ENCODE peak calls at places on chromosome 17, in eight cellular contexts. One of them, this sample, is unnamed.

GRCh38 chr17:2635241-2635640 is 41.8 kb downstream of the PAFAH1B1 start:
- DNase-seq in NCI-H460: no peak
- DNase-seq in NB4: no peak
- DNase-seq in uterus: no peak
- DNase-seq in left cardiac atrium: no peak
- DNase-seq in Daoy: no peak
- DNase-seq in midbrain: no peak
- DNase-seq in CD4-positive, alpha-beta T cell: no peak
- DNase-seq in this sample: no peak

GRCh38 chr17:44921122-44921882 is 6.0 kb upstream of the GFAP start:
- DNase-seq in midbrain: no peak
- DNase-seq in left cardiac atrium: no peak
- DNase-seq in CD4-positive, alpha-beta T cell: no peak
- DNase-seq in NCI-H460: no peak
- DNase-seq in NB4: no peak
- DNase-seq in uterus: no peak
- DNase-seq in Daoy: no peak
- DNase-seq in this sample: peak; percentile 69

GRCh38 chr17:73308017-73308823 is 3.6 kb downstream of the CDC42EP4 start:
- DNase-seq in left cardiac atrium: peak; percentile 90
- DNase-seq in midbrain: no peak
- DNase-seq in uterus: peak; percentile 96
- DNase-seq in NCI-H460: peak; percentile 88
- DNase-seq in Daoy: peak; percentile 70
- DNase-seq in NB4: peak; percentile 89
- DNase-seq in CD4-positive, alpha-beta T cell: no peak
- DNase-seq in this sample: peak; percentile 83

GRCh38 chr17:65634533-65634932 is 73.1 kb upstream of the AXIN2 start:
- DNase-seq in midbrain: no peak
- DNase-seq in NCI-H460: no peak
- DNase-seq in Daoy: no peak
- DNase-seq in NB4: no peak
- DNase-seq in uterus: no peak
- DNase-seq in left cardiac atrium: no peak
- DNase-seq in CD4-positive, alpha-beta T cell: no peak
- DNase-seq in this sample: no peak

GRCh38 chr17:46194393-46195216 is 1.4 kb upstream of the KANSL1 start:
- DNase-seq in left cardiac atrium: no peak
- DNase-seq in uterus: no peak
- DNase-seq in CD4-positive, alpha-beta T cell: peak; percentile 45
- DNase-seq in NCI-H460: no peak
- DNase-seq in midbrain: peak; percentile 23
- DNase-seq in NB4: peak; percentile 90
- DNase-seq in Daoy: peak; percentile 19
- DNase-seq in this sample: no peak

GRCh38 chr17:17940451-17940911 is 31.7 kb downstream of the TOM1L2 start:
- DNase-seq in NCI-H460: no peak
- DNase-seq in Daoy: peak; percentile 75
- DNase-seq in left cardiac atrium: no peak
- DNase-seq in CD4-positive, alpha-beta T cell: no peak
- DNase-seq in midbrain: no peak
- DNase-seq in NB4: no peak
- DNase-seq in uterus: no peak
- DNase-seq in this sample: no peak

GRCh38 chr17:66301864-66302741 is at the start of gene PRKCA:
- DNase-seq in Daoy: peak; percentile 88
- DNase-seq in NB4: peak; percentile 80
- DNase-seq in NCI-H460: peak; percentile 78
- DNase-seq in midbrain: peak; percentile 65
- DNase-seq in uterus: peak; percentile 74
- DNase-seq in CD4-positive, alpha-beta T cell: peak; percentile 63
- DNase-seq in left cardiac atrium: peak; percentile 82
- DNase-seq in this sample: peak; percentile 91

GRCh38 chr17:42453544-42453943 is 5.1 kb upstream of the ATP6V0A1 start:
- DNase-seq in left cardiac atrium: no peak
- DNase-seq in uterus: no peak
- DNase-seq in Daoy: no peak
- DNase-seq in NB4: peak; percentile 76
- DNase-seq in midbrain: no peak
- DNase-seq in CD4-positive, alpha-beta T cell: no peak
- DNase-seq in NCI-H460: no peak
- DNase-seq in this sample: no peak

GRCh38 chr17:6536566-6537065 is 19.7 kb downstream of the PITPNM3 start:
- DNase-seq in left cardiac atrium: no peak
- DNase-seq in NB4: no peak
- DNase-seq in midbrain: no peak
- DNase-seq in CD4-positive, alpha-beta T cell: no peak
- DNase-seq in NCI-H460: no peak
- DNase-seq in Daoy: no peak
- DNase-seq in uterus: no peak
- DNase-seq in this sample: no peak

GRCh38 chr17:82089723-82090548 is 8.1 kb downstream of the FASN start:
- DNase-seq in Daoy: no peak
- DNase-seq in left cardiac atrium: peak; percentile 20
- DNase-seq in NCI-H460: no peak
- DNase-seq in uterus: no peak
- DNase-seq in midbrain: no peak
- DNase-seq in CD4-positive, alpha-beta T cell: no peak
- DNase-seq in NB4: peak; percentile 41
- DNase-seq in this sample: no peak

GRCh38 chr17:39867891-39868553 is at the start of gene ZPBP2:
- DNase-seq in midbrain: no peak
- DNase-seq in Daoy: no peak
- DNase-seq in CD4-positive, alpha-beta T cell: peak; percentile 44
- DNase-seq in NCI-H460: no peak
- DNase-seq in uterus: no peak
- DNase-seq in left cardiac atrium: no peak
- DNase-seq in NB4: no peak
- DNase-seq in this sample: no peak

GRCh38 chr17:46876353-46876887 is 25.0 kb downstream of the WNT9B start:
- DNase-seq in NCI-H460: no peak
- DNase-seq in NB4: no peak
- DNase-seq in uterus: no peak
- DNase-seq in Daoy: peak; percentile 23
- DNase-seq in midbrain: no peak
- DNase-seq in left cardiac atrium: no peak
- DNase-seq in CD4-positive, alpha-beta T cell: no peak
- DNase-seq in this sample: no peak

This sample was measured in left ventricle myocardium superior.